ENCODE peak calls at places on chromosome 22, in nine cellular contexts. X, D, L, G, I, T, K, N and W are unnamed samples.
A peak's percentile ranks its signal among the peaks of the same experiment; 100 is the strongest.

GRCh38 chr22:29553391-29554224 is at the start of gene THOC5:
- DNase-seq in X (peak; percentile 91), T (peak; percentile 96), G (peak; percentile 96), D (peak; percentile 89), K (peak; percentile 98), L (peak; percentile 84), I (peak; percentile 96), N (peak; percentile 95), W (peak; percentile 81)

GRCh38 chr22:30921108-30921507 is 47.5 kb downstream of the MORC2 start:
- DNase-seq in T (no peak), G (no peak), L (no peak), X (no peak), I (peak; percentile 24), N (peak; percentile 2), K (no peak), D (no peak), W (no peak)

GRCh38 chr22:45885171-45885840 is 91.7 kb downstream of the WNT7B start:
- DNase-seq in L (no peak), D (no peak), N (no peak), G (no peak), I (no peak), X (no peak), T (peak; percentile 15), K (peak; percentile 39), W (no peak)

GRCh38 chr22:35477911-35478582 is 62.6 kb upstream of the RASD2 start:
- DNase-seq in N (peak; percentile 84), D (no peak), K (peak; percentile 60), G (no peak), L (peak; percentile 44), T (peak; percentile 62), X (no peak), I (peak; percentile 50), W (no peak)

GRCh38 chr22:28141614-28142013 is 222.6 kb upstream of the PITPNB start:
- DNase-seq in T (no peak), N (peak; percentile 28), G (no peak), I (no peak), X (no peak), K (no peak), L (peak; percentile 41), D (no peak), W (no peak)

GRCh38 chr22:38956551-38956950 is 858 bp upstream of the APOBEC3A start:
- DNase-seq in I (no peak), K (peak; percentile 44), X (no peak), N (no peak), G (no peak), T (no peak), L (no peak), D (no peak), W (no peak)

GRCh38 chr22:23230348-23231068 is 50.2 kb downstream of the BCR start:
- DNase-seq in D (no peak), L (no peak), G (no peak), N (no peak), T (no peak), X (no peak), K (no peak), I (no peak), W (peak; percentile 64)

GRCh38 chr22:46114518-46115387 is 35.6 kb upstream of the PPARA start:
- DNase-seq in X (no peak), T (peak; percentile 55), N (no peak), L (no peak), K (no peak), G (no peak), D (no peak), I (no peak), W (no peak)

GRCh38 chr22:39135092-39135896 is 17.2 kb downstream of the CBX7 start:
- DNase-seq in N (peak; percentile 48), D (no peak), I (peak; percentile 23), L (no peak), K (peak; percentile 93), X (peak; percentile 49), T (peak; percentile 79), G (peak; percentile 72), W (no peak)

GRCh38 chr22:19019029-19019678 is 83.1 kb upstream of the PRODH start:
- DNase-seq in I (no peak), X (no peak), N (no peak), D (no peak), T (no peak), G (no peak), L (no peak), K (no peak), W (no peak)

GRCh38 chr22:40855960-40856512 is 403 bp downstream of the ST13 start:
- DNase-seq in N (peak; percentile 34), G (peak; percentile 43), T (no peak), I (no peak), K (peak; percentile 68), X (peak; percentile 41), D (no peak), L (no peak), W (no peak)

GRCh38 chr22:39313258-39314001 is 6.0 kb downstream of the RPL3 start:
- DNase-seq in G (no peak), L (no peak), I (no peak), D (no peak), T (no peak), N (no peak), X (no peak), K (peak; percentile 51), W (no peak)

GRCh38 chr22:17606472-17606871 is 22.1 kb downstream of the ATP6V1E1 start:
- DNase-seq in G (no peak), N (no peak), T (peak; percentile 58), K (no peak), I (no peak), X (no peak), L (peak; percentile 7), D (no peak), W (no peak)

GRCh38 chr22:39238966-39239510 is 5.7 kb downstream of the PDGFB start:
- DNase-seq in K (no peak), N (no peak), G (no peak), L (no peak), X (no peak), T (no peak), D (no peak), I (no peak), W (no peak)

GRCh38 chr22:21568207-21569075 is 927 bp downstream of the UBE2L3 start:
- DNase-seq in X (peak; percentile 30), I (peak; percentile 39), N (peak; percentile 32), K (no peak), T (peak; percentile 35), L (no peak), D (no peak), G (peak; percentile 64), W (no peak)